ENCODE peak calls at places on chromosomes 13 and 19, in seven cellular contexts. One of them, this sample, is unnamed.

GRCh38 chr13:23021921-23022320 is 158.9 kb upstream of the SGCG start:
- DNase-seq in GM04504: no peak
- DNase-seq in stimulated activated CD8-positive, alpha-beta memory T cell treated with anti-CD3 and anti-CD28 coated beads, Interleukin-7, amount 100 ng/mL, for 4 hours: no peak
- DNase-seq in posterior cingulate gyrus: no peak
- DNase-seq in anterior cingulate cortex: no peak
- DNase-seq in cardiac muscle cell: no peak
- DNase-seq in CD8-positive, alpha-beta memory T cell: no peak
- DNase-seq in this sample: no peak

GRCh38 chr19:1668048-1668338 is 15.6 kb upstream of the TCF3 start:
- DNase-seq in GM04504: no peak
- DNase-seq in stimulated activated CD8-positive, alpha-beta memory T cell treated with anti-CD3 and anti-CD28 coated beads, Interleukin-7, amount 100 ng/mL, for 4 hours: no peak
- DNase-seq in posterior cingulate gyrus: no peak
- DNase-seq in anterior cingulate cortex: no peak
- DNase-seq in cardiac muscle cell: no peak
- DNase-seq in CD8-positive, alpha-beta memory T cell: no peak
- DNase-seq in this sample: no peak

GRCh38 chr19:11115895-11116446 is 26.7 kb downstream of the LDLR start:
- DNase-seq in GM04504: no peak
- DNase-seq in stimulated activated CD8-positive, alpha-beta memory T cell treated with anti-CD3 and anti-CD28 coated beads, Interleukin-7, amount 100 ng/mL, for 4 hours: no peak
- DNase-seq in posterior cingulate gyrus: no peak
- DNase-seq in anterior cingulate cortex: no peak
- DNase-seq in cardiac muscle cell: no peak
- DNase-seq in CD8-positive, alpha-beta memory T cell: no peak
- DNase-seq in this sample: no peak

GRCh38 chr19:3573162-3573857 is 566 bp downstream of the HMG20B start:
- DNase-seq in GM04504: no peak
- DNase-seq in stimulated activated CD8-positive, alpha-beta memory T cell treated with anti-CD3 and anti-CD28 coated beads, Interleukin-7, amount 100 ng/mL, for 4 hours: no peak
- DNase-seq in posterior cingulate gyrus: no peak
- DNase-seq in anterior cingulate cortex: no peak
- DNase-seq in cardiac muscle cell: no peak
- DNase-seq in CD8-positive, alpha-beta memory T cell: no peak
- DNase-seq in this sample: no peak

GRCh38 chr19:49692102-49692599 is 1.2 kb downstream of the CPT1C start:
- DNase-seq in GM04504: no peak
- DNase-seq in stimulated activated CD8-positive, alpha-beta memory T cell treated with anti-CD3 and anti-CD28 coated beads, Interleukin-7, amount 100 ng/mL, for 4 hours: no peak
- DNase-seq in posterior cingulate gyrus: peak; percentile 57
- DNase-seq in anterior cingulate cortex: peak; percentile 27
- DNase-seq in cardiac muscle cell: no peak
- DNase-seq in CD8-positive, alpha-beta memory T cell: no peak
- DNase-seq in this sample: no peak

GRCh38 chr13:91401916-91402315 is 3.5 kb downstream of the GPC5 start:
- DNase-seq in GM04504: no peak
- DNase-seq in stimulated activated CD8-positive, alpha-beta memory T cell treated with anti-CD3 and anti-CD28 coated beads, Interleukin-7, amount 100 ng/mL, for 4 hours: no peak
- DNase-seq in posterior cingulate gyrus: no peak
- DNase-seq in anterior cingulate cortex: no peak
- DNase-seq in cardiac muscle cell: no peak
- DNase-seq in CD8-positive, alpha-beta memory T cell: no peak
- DNase-seq in this sample: no peak

GRCh38 chr19:38013913-38014575 is 107.0 kb downstream of the SIPA1L3 start:
- DNase-seq in GM04504: no peak
- DNase-seq in stimulated activated CD8-positive, alpha-beta memory T cell treated with anti-CD3 and anti-CD28 coated beads, Interleukin-7, amount 100 ng/mL, for 4 hours: no peak
- DNase-seq in posterior cingulate gyrus: no peak
- DNase-seq in anterior cingulate cortex: no peak
- DNase-seq in cardiac muscle cell: no peak
- DNase-seq in CD8-positive, alpha-beta memory T cell: no peak
- DNase-seq in this sample: no peak

GRCh38 chr13:95660981-95661581 is 15.9 kb upstream of the DNAJC3 start:
- DNase-seq in GM04504: peak; percentile 23
- DNase-seq in stimulated activated CD8-positive, alpha-beta memory T cell treated with anti-CD3 and anti-CD28 coated beads, Interleukin-7, amount 100 ng/mL, for 4 hours: no peak
- DNase-seq in posterior cingulate gyrus: no peak
- DNase-seq in anterior cingulate cortex: no peak
- DNase-seq in cardiac muscle cell: peak; percentile 68
- DNase-seq in CD8-positive, alpha-beta memory T cell: no peak
- DNase-seq in this sample: no peak

GRCh38 chr13:51291341-51291740 is 48.1 kb upstream of the SERPINE3 start:
- DNase-seq in GM04504: no peak
- DNase-seq in stimulated activated CD8-positive, alpha-beta memory T cell treated with anti-CD3 and anti-CD28 coated beads, Interleukin-7, amount 100 ng/mL, for 4 hours: no peak
- DNase-seq in posterior cingulate gyrus: no peak
- DNase-seq in anterior cingulate cortex: no peak
- DNase-seq in cardiac muscle cell: peak; percentile 29
- DNase-seq in CD8-positive, alpha-beta memory T cell: no peak
- DNase-seq in this sample: no peak

This sample was measured in substantia nigra.